ENCODE peak calls at places on chromosomes 2 and 18, in seven cellular contexts. J, H, T, G, U, A and Q are unnamed samples.

GRCh38 chr18:384897-385296 is 115.6 kb downstream of the COLEC12 start:
- DNase-seq in A (no peak), H (no peak), T (no peak), J (no peak), U (no peak), G (no peak), Q (no peak)

GRCh38 chr2:19367346-19367745 is 8.9 kb upstream of the OSR1 start:
- DNase-seq in U (no peak), J (no peak), A (no peak), T (no peak), G (no peak), H (no peak), Q (no peak)

GRCh38 chr2:29480423-29480822 is 365.2 kb downstream of the CLIP4 start:
- DNase-seq in T (no peak), A (no peak), J (peak), G (peak), U (no peak), H (no peak), Q (no peak)

GRCh38 chr2:15729709-15730544 is 138.3 kb downstream of the DDX1 start:
- DNase-seq in G (no peak), J (no peak), T (no peak), U (no peak), A (no peak), H (peak), Q (no peak)

GRCh38 chr2:223083402-223084070 is 31.5 kb downstream of the KCNE4 start:
- DNase-seq in J (no peak), U (no peak), T (no peak), G (no peak), A (no peak), H (no peak), Q (no peak)

GRCh38 chr18:59006461-59007067 is 133.1 kb upstream of the SEC11C start:
- DNase-seq in G (no peak), U (no peak), A (no peak), J (no peak), H (no peak), T (no peak), Q (no peak)

GRCh38 chr18:70126832-70127231 is 78.7 kb downstream of the RTTN start:
- DNase-seq in H (no peak), U (no peak), A (no peak), G (no peak), J (no peak), T (no peak), Q (no peak)

GRCh38 chr2:76445880-76446279 is 735.2 kb upstream of the GCFC2 start:
- DNase-seq in H (no peak), A (no peak), U (no peak), G (no peak), T (no peak), J (no peak), Q (no peak)

GRCh38 chr2:143629344-143629743 is 500.1 kb downstream of the ARHGAP15 start:
- DNase-seq in T (no peak), H (no peak), A (no peak), U (no peak), J (no peak), G (no peak), Q (no peak)

GRCh38 chr2:71181316-71181715 is 45.6 kb downstream of the PAIP2B start:
- DNase-seq in T (no peak), J (no peak), H (no peak), U (no peak), G (no peak), A (no peak), Q (no peak)

GRCh38 chr2:226888378-226888915 is 52.6 kb downstream of the RHBDD1 start:
- DNase-seq in G (no peak), U (no peak), H (no peak), A (no peak), T (no peak), J (no peak), Q (no peak)

GRCh38 chr2:196225213-196225612 is 53.8 kb upstream of the STK17B start:
- DNase-seq in T (no peak), J (no peak), U (no peak), H (no peak), G (no peak), A (no peak), Q (no peak)

GRCh38 chr2:166632616-166633015 is 138.6 kb upstream of the SCN7A start:
- DNase-seq in T (no peak), A (no peak), J (no peak), H (no peak), U (no peak), G (no peak), Q (no peak)

GRCh38 chr2:24072259-24072658 is 3.9 kb downstream of the SF3B6 start:
- DNase-seq in A (no peak), T (no peak), G (no peak), J (no peak), H (no peak), U (no peak), Q (no peak)

GRCh38 chr2:65749549-65749948 is 317.1 kb upstream of the SPRED2 start:
- DNase-seq in H (no peak), A (no peak), G (no peak), T (no peak), U (no peak), J (no peak), Q (no peak)

GRCh38 chr2:25025996-25026530 is 15.8 kb upstream of the EFR3B start:
- DNase-seq in H (no peak), G (no peak), J (no peak), U (no peak), T (no peak), A (no peak), Q (no peak)

GRCh38 chr2:196322963-196323810 is 151.8 kb upstream of the STK17B start:
- DNase-seq in T (no peak), H (no peak), J (no peak), U (no peak), G (no peak), A (no peak), Q (no peak)

GRCh38 chr2:175036582-175037018 is 31.4 kb upstream of the CHN1 start:
- DNase-seq in G (peak), J (no peak), A (peak), T (no peak), U (no peak), H (no peak), Q (no peak)

GRCh38 chr2:118246726-118247125 is 158.5 kb downstream of the INSIG2 start:
- DNase-seq in J (no peak), G (no peak), T (no peak), U (no peak), H (no peak), A (no peak), Q (no peak)

GRCh38 chr2:26477911-26478253 is at the start of gene OTOF:
- DNase-seq in U (no peak), G (no peak), H (no peak), A (no peak), T (peak), J (no peak), Q (no peak)

GRCh38 chr18:74281639-74282358 is 10.0 kb downstream of the CYB5A start:
- DNase-seq in H (no peak), J (no peak), G (no peak), A (no peak), U (peak), T (peak), Q (no peak)

GRCh38 chr2:28958689-28959088 is 22.4 kb upstream of the TOGARAM2 start:
- DNase-seq in A (peak), T (peak), U (peak), G (peak), J (peak), H (peak), Q (peak)

GRCh38 chr2:109332880-109333279 is 203.9 kb downstream of the SH3RF3 start:
- DNase-seq in U (no peak), A (no peak), J (no peak), T (no peak), G (no peak), H (no peak), Q (no peak)

GRCh38 chr2:159546039-159546438 is 70.3 kb downstream of the BAZ2B start:
- DNase-seq in T (no peak), G (no peak), J (no peak), A (no peak), H (no peak), U (no peak), Q (no peak)

GRCh38 chr2:52710810-52711618 is 1056.6 kb upstream of the CHAC2 start:
- DNase-seq in U (no peak), H (no peak), J (no peak), T (no peak), A (no peak), G (no peak), Q (no peak)

GRCh38 chr18:46337206-46337710 is 233.1 kb downstream of the HAUS1 start:
- DNase-seq in A (no peak), J (no peak), G (no peak), T (no peak), H (no peak), U (peak), Q (no peak)

GRCh38 chr18:58225101-58225500 is 181.1 kb downstream of the NEDD4L start:
- DNase-seq in G (no peak), U (no peak), T (no peak), J (no peak), H (no peak), A (no peak), Q (no peak)

GRCh38 chr18:41378628-41379027 is 576.4 kb upstream of the PIK3C3 start:
- DNase-seq in J (no peak), T (no peak), H (no peak), U (no peak), G (peak), A (no peak), Q (no peak)

GRCh38 chr18:42644729-42645131 is 470.8 kb downstream of the RIT2 start:
- DNase-seq in H (no peak), J (no peak), A (no peak), G (no peak), T (no peak), U (no peak), Q (no peak)

DNA sequence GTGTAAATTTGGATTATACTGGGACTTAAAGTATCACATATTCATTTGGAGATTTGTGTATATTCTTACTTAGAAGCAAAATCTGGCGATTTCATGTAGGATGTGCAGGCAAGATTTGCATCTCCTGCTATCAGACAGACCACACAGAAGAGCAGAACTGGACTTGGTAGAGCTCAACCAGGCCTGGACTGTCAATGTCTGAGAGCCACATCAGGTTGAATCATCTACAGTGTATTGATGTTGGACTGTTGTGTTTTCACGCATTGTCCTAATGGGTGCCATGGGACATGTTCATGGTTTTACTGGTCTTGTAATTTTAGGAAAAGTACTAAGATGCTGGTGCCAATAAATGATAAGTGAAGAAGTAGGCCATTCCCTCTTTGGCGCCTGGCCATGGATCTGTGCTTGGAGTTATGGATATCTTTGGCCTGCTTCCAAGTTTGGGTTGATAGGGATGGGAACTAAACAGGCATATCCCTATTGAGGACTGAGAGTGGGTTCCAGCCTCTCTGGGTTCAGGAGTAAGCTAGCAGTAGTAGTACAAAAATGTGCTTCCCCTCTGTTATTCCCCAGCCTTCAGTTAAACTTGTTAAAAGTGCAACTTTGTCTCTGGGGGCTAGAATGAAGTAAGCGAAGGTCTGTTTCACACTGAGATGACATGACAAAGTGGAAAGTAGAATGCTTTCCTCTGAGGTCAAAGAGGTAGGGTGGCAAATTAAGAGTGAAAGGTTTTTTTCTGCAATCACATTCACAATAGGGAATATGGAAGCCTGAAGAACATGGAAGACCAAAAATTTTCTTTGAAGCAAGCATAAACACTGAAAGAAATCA is 49.2 kb upstream of the NEMP2 start:
- DNase-seq in J (no peak), G (no peak), H (no peak), A (no peak), T (no peak), U (no peak), Q (no peak)
- H3K27ac ChIP-seq in J (no peak), G (no peak), H (no peak), A (no peak), T (no peak), U (no peak), Q (peak)

GRCh38 chr2:99476629-99477028 is 13.2 kb downstream of the REV1 start:
- DNase-seq in H (no peak), J (no peak), T (no peak), A (no peak), G (no peak), U (no peak), Q (no peak)

GRCh38 chr2:99470957-99471356 is 18.9 kb downstream of the REV1 start:
- DNase-seq in G (no peak), A (no peak), H (no peak), J (no peak), T (no peak), U (no peak), Q (no peak)

GRCh38 chr2:99472327-99472960 is 17.4 kb downstream of the REV1 start:
- DNase-seq in T (no peak), H (no peak), U (no peak), J (no peak), A (no peak), G (no peak), Q (no peak)

GRCh38 chr2:99471635-99472326 is 18.0 kb downstream of the REV1 start:
- DNase-seq in T (no peak), U (no peak), H (no peak), J (no peak), A (no peak), G (no peak), Q (no peak)

DNA sequence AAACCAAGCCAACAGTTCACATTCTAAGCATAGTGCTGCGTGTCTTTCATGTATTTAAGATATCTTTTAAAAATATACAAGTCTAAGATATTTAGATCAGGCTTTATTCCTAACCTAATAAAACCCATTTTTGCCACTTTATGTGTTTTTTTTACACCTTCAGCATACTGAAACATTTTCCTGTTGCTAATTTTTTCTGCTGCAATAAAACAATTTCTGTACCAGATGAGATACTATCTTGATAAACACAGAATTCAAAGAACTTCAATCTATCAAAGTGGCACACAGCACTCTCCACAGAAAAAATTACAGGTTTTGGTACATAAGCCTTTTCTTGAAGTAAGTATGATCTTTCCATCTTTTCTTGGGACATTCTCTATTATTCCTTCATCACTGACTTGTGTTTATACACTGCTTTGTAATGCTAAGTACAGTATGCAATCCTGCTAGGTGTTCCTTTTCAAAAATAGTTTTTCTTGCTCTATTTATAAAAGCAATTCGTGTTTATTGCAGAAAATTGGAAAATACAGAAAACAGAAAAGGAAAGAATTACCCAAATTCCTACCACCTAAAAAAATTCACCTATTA is 16.2 kb downstream of the REV1 start:
- DNase-seq in U (no peak), G (no peak), T (no peak), H (no peak), A (no peak), J (no peak), Q (no peak)
- H3K27ac ChIP-seq in U (no peak), G (peak), T (no peak), H (no peak), A (no peak), J (no peak), Q (no peak)

DNA sequence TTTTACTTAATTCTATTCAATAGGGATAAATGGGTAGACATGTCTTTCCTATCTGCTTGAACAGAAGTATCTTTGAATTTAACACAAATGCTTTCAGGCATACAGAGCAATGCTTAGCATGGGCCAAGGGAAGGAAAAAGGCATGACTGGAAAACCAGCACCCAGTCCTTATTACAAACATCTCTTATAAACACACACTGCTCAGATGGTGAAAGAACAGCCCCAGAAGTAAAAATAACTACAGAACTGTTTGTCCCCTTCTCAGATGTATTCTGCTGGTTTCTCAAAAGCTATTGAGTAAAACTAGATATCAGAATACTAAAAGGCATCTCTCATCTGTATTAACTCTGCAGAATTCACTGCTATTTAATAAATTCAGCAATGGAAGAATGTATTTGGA is 4.5 kb upstream of the THNSL2 start:
- DNase-seq in H (no peak), A (no peak), G (no peak), T (no peak), U (no peak), J (no peak), Q (no peak)
- H3K27ac ChIP-seq in H (no peak), A (no peak), G (no peak), T (peak), U (peak), J (no peak), Q (peak)

DNA sequence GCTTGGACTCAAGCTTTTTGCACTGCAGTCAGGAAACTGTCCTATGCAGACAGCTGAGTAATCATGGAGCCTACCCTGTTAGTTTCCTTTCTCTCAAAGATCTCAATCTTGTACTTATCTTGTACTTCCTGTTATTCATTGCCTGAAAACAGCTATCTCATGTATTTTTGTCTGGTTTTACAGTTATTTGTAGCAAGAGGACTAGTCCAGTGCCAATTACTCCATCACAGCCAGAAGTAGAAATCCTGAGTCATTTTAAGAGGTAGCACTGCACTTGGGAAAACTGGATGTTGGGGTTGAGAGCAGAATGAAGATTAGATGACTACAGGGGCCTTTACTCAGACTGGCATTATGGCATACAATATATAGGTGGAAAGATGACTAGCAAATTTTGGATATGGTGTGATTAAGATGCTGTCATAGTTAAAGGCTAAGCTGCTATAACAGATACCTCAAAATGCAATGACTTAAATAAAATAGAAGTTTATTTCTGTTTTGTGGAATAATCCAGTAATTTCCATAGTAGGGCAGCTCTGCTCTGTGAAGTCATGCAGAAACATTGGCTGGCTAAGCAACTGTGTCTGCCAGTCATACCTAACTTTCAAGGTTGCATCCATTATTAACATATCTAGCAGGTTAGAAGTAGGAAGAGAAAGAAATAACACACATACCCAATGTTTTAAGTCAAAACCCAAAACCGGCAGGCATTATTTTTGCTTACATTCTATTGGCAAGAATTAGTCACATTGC is 21.1 kb upstream of the CHMP3 start:
- DNase-seq in A (peak), U (no peak), T (no peak), J (peak), G (no peak), H (no peak), Q (no peak)
- H3K27ac ChIP-seq in A (no peak), U (no peak), T (no peak), J (peak), G (no peak), H (no peak), Q (no peak)

DNA sequence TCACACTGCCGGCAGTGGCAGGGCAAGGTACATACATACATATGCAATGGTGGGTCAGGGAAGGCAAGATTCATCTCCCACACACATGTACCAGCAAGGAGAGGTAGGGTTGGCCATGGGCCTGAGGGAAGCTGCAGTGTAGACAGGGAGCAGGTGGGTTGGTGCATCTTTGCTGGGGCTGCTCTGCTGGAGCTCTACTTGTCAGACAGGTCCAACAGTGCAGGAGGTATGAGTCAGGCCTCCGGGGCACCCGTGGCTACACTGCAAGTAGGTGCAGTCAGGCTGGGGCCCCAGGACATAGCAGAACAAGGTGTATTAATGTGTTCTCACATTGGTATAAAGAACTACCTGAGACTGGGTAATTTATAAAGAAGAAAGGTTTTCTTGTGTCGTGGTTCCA is 281.1 kb upstream of the COL3A1 start:
- DNase-seq in U (no peak), J (no peak), G (no peak), H (no peak), T (no peak), A (no peak), Q (no peak)
- H3K27ac ChIP-seq in U (no peak), J (no peak), G (no peak), H (no peak), T (no peak), A (no peak), Q (no peak)

GRCh38 chr2:36516136-36516870 is 81.7 kb downstream of the FEZ2 start:
- DNase-seq in T (no peak), U (no peak), H (no peak), A (no peak), G (no peak), J (no peak), Q (no peak)
- H3K27ac ChIP-seq in T (no peak), U (peak), H (no peak), A (no peak), G (no peak), J (no peak), Q (no peak)

GRCh38 chr2:170816499-170817246 is at the start of gene GAD1:
- DNase-seq in J (peak), G (peak), H (no peak), T (peak), U (peak), A (peak), Q (peak)
- H3K27ac ChIP-seq in J (no peak), G (no peak), H (peak), T (no peak), U (no peak), A (no peak), Q (peak)